ENCODE peak calls at places on chromosomes 16 and 17, in ten cellular contexts. One of them, this sample, is unnamed.
A peak's percentile ranks its signal among the peaks of the same experiment; 100 is the strongest.

GRCh38 chr16:30980434-30980833 is 4.6 kb upstream of the HSD3B7 start:
- DNase-seq in activated CD8-positive, alpha-beta memory T cell treated with anti-CD3 and anti-CD28 coated beads, Interleukin-2, amount 50 U/mL, for 48 hours: no peak
- DNase-seq in glutamatergic neuron: no peak
- DNase-seq in germinal center: no peak
- DNase-seq in iPS-NIHi11: no peak
- DNase-seq in HFFc6: no peak
- DNase-seq in lung microvascular endothelial cell: no peak
- DNase-seq in midbrain: no peak
- DNase-seq in foreskin fibroblast: no peak
- DNase-seq in endothelial cell of umbilical vein: no peak
- DNase-seq in this sample: no peak

GRCh38 chr16:89210904-89211515 is 6.5 kb upstream of the ZNF778 start:
- DNase-seq in activated CD8-positive, alpha-beta memory T cell treated with anti-CD3 and anti-CD28 coated beads, Interleukin-2, amount 50 U/mL, for 48 hours: no peak
- DNase-seq in glutamatergic neuron: peak; percentile 52
- DNase-seq in germinal center: no peak
- DNase-seq in iPS-NIHi11: no peak
- DNase-seq in HFFc6: no peak
- DNase-seq in lung microvascular endothelial cell: no peak
- DNase-seq in midbrain: no peak
- DNase-seq in foreskin fibroblast: peak; percentile 84
- DNase-seq in endothelial cell of umbilical vein: no peak
- DNase-seq in this sample: no peak

GRCh38 chr16:84582958-84583516 is 34.8 kb downstream of the COTL1 start:
- DNase-seq in activated CD8-positive, alpha-beta memory T cell treated with anti-CD3 and anti-CD28 coated beads, Interleukin-2, amount 50 U/mL, for 48 hours: no peak
- DNase-seq in glutamatergic neuron: no peak
- DNase-seq in germinal center: no peak
- DNase-seq in iPS-NIHi11: no peak
- DNase-seq in HFFc6: peak; percentile 52
- DNase-seq in lung microvascular endothelial cell: no peak
- DNase-seq in midbrain: no peak
- DNase-seq in foreskin fibroblast: peak; percentile 72
- DNase-seq in endothelial cell of umbilical vein: no peak
- DNase-seq in this sample: no peak

GRCh38 chr17:1644493-1645206 is 882 bp downstream of the SCARF1 start:
- DNase-seq in activated CD8-positive, alpha-beta memory T cell treated with anti-CD3 and anti-CD28 coated beads, Interleukin-2, amount 50 U/mL, for 48 hours: peak; percentile 71
- DNase-seq in glutamatergic neuron: no peak
- DNase-seq in germinal center: peak; percentile 39
- DNase-seq in iPS-NIHi11: no peak
- DNase-seq in HFFc6: peak; percentile 33
- DNase-seq in lung microvascular endothelial cell: peak; percentile 50
- DNase-seq in midbrain: no peak
- DNase-seq in foreskin fibroblast: peak; percentile 34
- DNase-seq in endothelial cell of umbilical vein: peak; percentile 60
- DNase-seq in this sample: no peak

GRCh38 chr17:48294193-48294909 is 135.7 kb downstream of the SKAP1 start:
- DNase-seq in activated CD8-positive, alpha-beta memory T cell treated with anti-CD3 and anti-CD28 coated beads, Interleukin-2, amount 50 U/mL, for 48 hours: no peak
- DNase-seq in glutamatergic neuron: no peak
- DNase-seq in germinal center: no peak
- DNase-seq in iPS-NIHi11: no peak
- DNase-seq in HFFc6: no peak
- DNase-seq in lung microvascular endothelial cell: no peak
- DNase-seq in midbrain: no peak
- DNase-seq in foreskin fibroblast: no peak
- DNase-seq in endothelial cell of umbilical vein: no peak
- DNase-seq in this sample: no peak

GRCh38 chr17:76716146-76716833 is 5.5 kb upstream of the MXRA7 start:
- DNase-seq in activated CD8-positive, alpha-beta memory T cell treated with anti-CD3 and anti-CD28 coated beads, Interleukin-2, amount 50 U/mL, for 48 hours: peak; percentile 74
- DNase-seq in glutamatergic neuron: no peak
- DNase-seq in germinal center: no peak
- DNase-seq in iPS-NIHi11: no peak
- DNase-seq in HFFc6: peak; percentile 99
- DNase-seq in lung microvascular endothelial cell: peak; percentile 50
- DNase-seq in midbrain: no peak
- DNase-seq in foreskin fibroblast: peak; percentile 90
- DNase-seq in endothelial cell of umbilical vein: no peak
- DNase-seq in this sample: no peak

GRCh38 chr16:27181020-27181419 is 22.3 kb upstream of the KDM8 start:
- DNase-seq in activated CD8-positive, alpha-beta memory T cell treated with anti-CD3 and anti-CD28 coated beads, Interleukin-2, amount 50 U/mL, for 48 hours: no peak
- DNase-seq in glutamatergic neuron: no peak
- DNase-seq in germinal center: no peak
- DNase-seq in iPS-NIHi11: peak; percentile 36
- DNase-seq in HFFc6: no peak
- DNase-seq in lung microvascular endothelial cell: no peak
- DNase-seq in midbrain: no peak
- DNase-seq in foreskin fibroblast: no peak
- DNase-seq in endothelial cell of umbilical vein: no peak
- DNase-seq in this sample: no peak

GRCh38 chr17:30130121-30130520 is 13.5 kb downstream of the NSRP1 start:
- DNase-seq in activated CD8-positive, alpha-beta memory T cell treated with anti-CD3 and anti-CD28 coated beads, Interleukin-2, amount 50 U/mL, for 48 hours: no peak
- DNase-seq in glutamatergic neuron: no peak
- DNase-seq in germinal center: no peak
- DNase-seq in iPS-NIHi11: no peak
- DNase-seq in HFFc6: no peak
- DNase-seq in lung microvascular endothelial cell: no peak
- DNase-seq in midbrain: no peak
- DNase-seq in foreskin fibroblast: no peak
- DNase-seq in endothelial cell of umbilical vein: no peak
- DNase-seq in this sample: no peak

GRCh38 chr17:79027274-79027924 is 3.4 kb downstream of the C1QTNF1 start:
- DNase-seq in activated CD8-positive, alpha-beta memory T cell treated with anti-CD3 and anti-CD28 coated beads, Interleukin-2, amount 50 U/mL, for 48 hours: peak; percentile 40
- DNase-seq in glutamatergic neuron: no peak
- DNase-seq in germinal center: no peak
- DNase-seq in iPS-NIHi11: no peak
- DNase-seq in HFFc6: no peak
- DNase-seq in lung microvascular endothelial cell: no peak
- DNase-seq in midbrain: no peak
- DNase-seq in foreskin fibroblast: peak; percentile 50
- DNase-seq in endothelial cell of umbilical vein: no peak
- DNase-seq in this sample: no peak

GRCh38 chr16:87918314-87918713 is 18.0 kb downstream of the CA5A start:
- DNase-seq in activated CD8-positive, alpha-beta memory T cell treated with anti-CD3 and anti-CD28 coated beads, Interleukin-2, amount 50 U/mL, for 48 hours: no peak
- DNase-seq in glutamatergic neuron: no peak
- DNase-seq in germinal center: no peak
- DNase-seq in iPS-NIHi11: no peak
- DNase-seq in HFFc6: no peak
- DNase-seq in lung microvascular endothelial cell: no peak
- DNase-seq in midbrain: peak; percentile 42
- DNase-seq in foreskin fibroblast: peak; percentile 54
- DNase-seq in endothelial cell of umbilical vein: no peak
- DNase-seq in this sample: no peak

GRCh38 chr16:19666451-19666850 is 51.6 kb downstream of the KNOP1 start:
- DNase-seq in activated CD8-positive, alpha-beta memory T cell treated with anti-CD3 and anti-CD28 coated beads, Interleukin-2, amount 50 U/mL, for 48 hours: no peak
- DNase-seq in glutamatergic neuron: no peak
- DNase-seq in germinal center: no peak
- DNase-seq in iPS-NIHi11: no peak
- DNase-seq in HFFc6: no peak
- DNase-seq in lung microvascular endothelial cell: peak; percentile 27
- DNase-seq in midbrain: peak; percentile 86
- DNase-seq in foreskin fibroblast: no peak
- DNase-seq in endothelial cell of umbilical vein: no peak
- DNase-seq in this sample: peak; percentile 75

GRCh38 chr17:81514735-81515529 is 2.3 kb upstream of the ACTG1 start:
- DNase-seq in activated CD8-positive, alpha-beta memory T cell treated with anti-CD3 and anti-CD28 coated beads, Interleukin-2, amount 50 U/mL, for 48 hours: peak; percentile 85
- DNase-seq in glutamatergic neuron: peak; percentile 75
- DNase-seq in germinal center: peak; percentile 68
- DNase-seq in iPS-NIHi11: peak; percentile 81
- DNase-seq in HFFc6: peak; percentile 60
- DNase-seq in lung microvascular endothelial cell: peak; percentile 79
- DNase-seq in midbrain: peak; percentile 30
- DNase-seq in foreskin fibroblast: peak; percentile 95
- DNase-seq in endothelial cell of umbilical vein: peak; percentile 55
- DNase-seq in this sample: peak; percentile 39

GRCh38 chr16:28093383-28093725 is 29.8 kb upstream of the GSG1L start:
- DNase-seq in activated CD8-positive, alpha-beta memory T cell treated with anti-CD3 and anti-CD28 coated beads, Interleukin-2, amount 50 U/mL, for 48 hours: no peak
- DNase-seq in glutamatergic neuron: no peak
- DNase-seq in germinal center: no peak
- DNase-seq in iPS-NIHi11: no peak
- DNase-seq in HFFc6: no peak
- DNase-seq in lung microvascular endothelial cell: no peak
- DNase-seq in midbrain: no peak
- DNase-seq in foreskin fibroblast: no peak
- DNase-seq in endothelial cell of umbilical vein: no peak
- DNase-seq in this sample: no peak

GRCh38 chr16:66551362-66551761 is 1.0 kb upstream of the CKLF start:
- DNase-seq in activated CD8-positive, alpha-beta memory T cell treated with anti-CD3 and anti-CD28 coated beads, Interleukin-2, amount 50 U/mL, for 48 hours: peak; percentile 77
- DNase-seq in glutamatergic neuron: peak; percentile 68
- DNase-seq in germinal center: peak; percentile 69
- DNase-seq in iPS-NIHi11: peak; percentile 56
- DNase-seq in HFFc6: no peak
- DNase-seq in lung microvascular endothelial cell: peak; percentile 40
- DNase-seq in midbrain: no peak
- DNase-seq in foreskin fibroblast: peak; percentile 50
- DNase-seq in endothelial cell of umbilical vein: peak; percentile 24
- DNase-seq in this sample: no peak

GRCh38 chr16:6961704-6962103 is 370.9 kb upstream of the RBFOX1 start:
- DNase-seq in activated CD8-positive, alpha-beta memory T cell treated with anti-CD3 and anti-CD28 coated beads, Interleukin-2, amount 50 U/mL, for 48 hours: no peak
- DNase-seq in glutamatergic neuron: no peak
- DNase-seq in germinal center: no peak
- DNase-seq in iPS-NIHi11: no peak
- DNase-seq in HFFc6: no peak
- DNase-seq in lung microvascular endothelial cell: no peak
- DNase-seq in midbrain: no peak
- DNase-seq in foreskin fibroblast: no peak
- DNase-seq in endothelial cell of umbilical vein: no peak
- DNase-seq in this sample: no peak

GRCh38 chr17:45394913-45395568 is 37.6 kb downstream of the ARHGAP27 start:
- DNase-seq in activated CD8-positive, alpha-beta memory T cell treated with anti-CD3 and anti-CD28 coated beads, Interleukin-2, amount 50 U/mL, for 48 hours: peak; percentile 62
- DNase-seq in glutamatergic neuron: peak; percentile 87
- DNase-seq in germinal center: peak; percentile 69
- DNase-seq in iPS-NIHi11: peak; percentile 96
- DNase-seq in HFFc6: peak; percentile 74
- DNase-seq in lung microvascular endothelial cell: peak; percentile 91
- DNase-seq in midbrain: peak; percentile 58
- DNase-seq in foreskin fibroblast: peak; percentile 93
- DNase-seq in endothelial cell of umbilical vein: peak; percentile 78
- DNase-seq in this sample: peak; percentile 63

GRCh38 chr17:4436381-4436780 is 2.6 kb downstream of the SPNS3 start:
- DNase-seq in activated CD8-positive, alpha-beta memory T cell treated with anti-CD3 and anti-CD28 coated beads, Interleukin-2, amount 50 U/mL, for 48 hours: no peak
- DNase-seq in glutamatergic neuron: no peak
- DNase-seq in germinal center: no peak
- DNase-seq in iPS-NIHi11: no peak
- DNase-seq in HFFc6: no peak
- DNase-seq in lung microvascular endothelial cell: no peak
- DNase-seq in midbrain: no peak
- DNase-seq in foreskin fibroblast: no peak
- DNase-seq in endothelial cell of umbilical vein: no peak
- DNase-seq in this sample: no peak

GRCh38 chr17:60656499-60656898 is 21.2 kb upstream of the BCAS3 start:
- DNase-seq in activated CD8-positive, alpha-beta memory T cell treated with anti-CD3 and anti-CD28 coated beads, Interleukin-2, amount 50 U/mL, for 48 hours: no peak
- DNase-seq in glutamatergic neuron: no peak
- DNase-seq in germinal center: no peak
- DNase-seq in iPS-NIHi11: no peak
- DNase-seq in HFFc6: no peak
- DNase-seq in lung microvascular endothelial cell: no peak
- DNase-seq in midbrain: no peak
- DNase-seq in foreskin fibroblast: no peak
- DNase-seq in endothelial cell of umbilical vein: no peak
- DNase-seq in this sample: peak; percentile 23

GRCh38 chr17:79811036-79811887 is 14.4 kb upstream of the CBX8 start:
- DNase-seq in activated CD8-positive, alpha-beta memory T cell treated with anti-CD3 and anti-CD28 coated beads, Interleukin-2, amount 50 U/mL, for 48 hours: no peak
- DNase-seq in glutamatergic neuron: peak; percentile 74
- DNase-seq in germinal center: peak; percentile 74
- DNase-seq in iPS-NIHi11: no peak
- DNase-seq in HFFc6: no peak
- DNase-seq in lung microvascular endothelial cell: peak; percentile 68
- DNase-seq in midbrain: peak; percentile 23
- DNase-seq in foreskin fibroblast: peak; percentile 46
- DNase-seq in endothelial cell of umbilical vein: peak; percentile 33
- DNase-seq in this sample: no peak

GRCh38 chr17:21019976-21020575 is 22.7 kb downstream of the USP22 start:
- DNase-seq in activated CD8-positive, alpha-beta memory T cell treated with anti-CD3 and anti-CD28 coated beads, Interleukin-2, amount 50 U/mL, for 48 hours: no peak
- DNase-seq in glutamatergic neuron: peak; percentile 65
- DNase-seq in germinal center: no peak
- DNase-seq in iPS-NIHi11: peak; percentile 53
- DNase-seq in HFFc6: peak; percentile 35
- DNase-seq in lung microvascular endothelial cell: peak; percentile 46
- DNase-seq in midbrain: peak; percentile 63
- DNase-seq in foreskin fibroblast: peak; percentile 56
- DNase-seq in endothelial cell of umbilical vein: no peak
- DNase-seq in this sample: peak; percentile 78

GRCh38 chr17:4587803-4588202 is 3.5 kb downstream of the SMTNL2 start:
- DNase-seq in activated CD8-positive, alpha-beta memory T cell treated with anti-CD3 and anti-CD28 coated beads, Interleukin-2, amount 50 U/mL, for 48 hours: no peak
- DNase-seq in glutamatergic neuron: no peak
- DNase-seq in germinal center: no peak
- DNase-seq in iPS-NIHi11: no peak
- DNase-seq in HFFc6: no peak
- DNase-seq in lung microvascular endothelial cell: no peak
- DNase-seq in midbrain: no peak
- DNase-seq in foreskin fibroblast: no peak
- DNase-seq in endothelial cell of umbilical vein: no peak
- DNase-seq in this sample: no peak

GRCh38 chr16:85437161-85438052 is 175.7 kb upstream of the GSE1 start:
- DNase-seq in activated CD8-positive, alpha-beta memory T cell treated with anti-CD3 and anti-CD28 coated beads, Interleukin-2, amount 50 U/mL, for 48 hours: no peak
- DNase-seq in glutamatergic neuron: peak; percentile 70
- DNase-seq in germinal center: no peak
- DNase-seq in iPS-NIHi11: peak; percentile 65
- DNase-seq in HFFc6: no peak
- DNase-seq in lung microvascular endothelial cell: no peak
- DNase-seq in midbrain: no peak
- DNase-seq in foreskin fibroblast: peak; percentile 59
- DNase-seq in endothelial cell of umbilical vein: no peak
- DNase-seq in this sample: no peak

GRCh38 chr17:5019475-5019956 is 15.7 kb downstream of the SLC52A1 start:
- DNase-seq in activated CD8-positive, alpha-beta memory T cell treated with anti-CD3 and anti-CD28 coated beads, Interleukin-2, amount 50 U/mL, for 48 hours: no peak
- DNase-seq in glutamatergic neuron: no peak
- DNase-seq in germinal center: peak; percentile 69
- DNase-seq in iPS-NIHi11: peak; percentile 52
- DNase-seq in HFFc6: no peak
- DNase-seq in lung microvascular endothelial cell: no peak
- DNase-seq in midbrain: no peak
- DNase-seq in foreskin fibroblast: peak; percentile 41
- DNase-seq in endothelial cell of umbilical vein: no peak
- DNase-seq in this sample: peak; percentile 26

GRCh38 chr16:88303890-88304819 is 78.6 kb upstream of the ZNF469 start:
- DNase-seq in activated CD8-positive, alpha-beta memory T cell treated with anti-CD3 and anti-CD28 coated beads, Interleukin-2, amount 50 U/mL, for 48 hours: no peak
- DNase-seq in glutamatergic neuron: no peak
- DNase-seq in germinal center: no peak
- DNase-seq in iPS-NIHi11: peak; percentile 63
- DNase-seq in HFFc6: peak; percentile 93
- DNase-seq in lung microvascular endothelial cell: no peak
- DNase-seq in midbrain: no peak
- DNase-seq in foreskin fibroblast: peak; percentile 94
- DNase-seq in endothelial cell of umbilical vein: no peak
- DNase-seq in this sample: no peak

GRCh38 chr17:72614476-72614870 is 478.0 kb downstream of the SLC39A11 start:
- DNase-seq in activated CD8-positive, alpha-beta memory T cell treated with anti-CD3 and anti-CD28 coated beads, Interleukin-2, amount 50 U/mL, for 48 hours: no peak
- DNase-seq in glutamatergic neuron: no peak
- DNase-seq in germinal center: no peak
- DNase-seq in iPS-NIHi11: no peak
- DNase-seq in HFFc6: no peak
- DNase-seq in lung microvascular endothelial cell: no peak
- DNase-seq in midbrain: no peak
- DNase-seq in foreskin fibroblast: no peak
- DNase-seq in endothelial cell of umbilical vein: no peak
- DNase-seq in this sample: no peak

GRCh38 chr17:65368341-65368740 is 193.1 kb downstream of the AXIN2 start:
- DNase-seq in activated CD8-positive, alpha-beta memory T cell treated with anti-CD3 and anti-CD28 coated beads, Interleukin-2, amount 50 U/mL, for 48 hours: no peak
- DNase-seq in glutamatergic neuron: no peak
- DNase-seq in germinal center: no peak
- DNase-seq in iPS-NIHi11: no peak
- DNase-seq in HFFc6: no peak
- DNase-seq in lung microvascular endothelial cell: no peak
- DNase-seq in midbrain: no peak
- DNase-seq in foreskin fibroblast: no peak
- DNase-seq in endothelial cell of umbilical vein: no peak
- DNase-seq in this sample: no peak

GRCh38 chr16:77961811-77962210 is 60.5 kb upstream of the CLEC3A start:
- DNase-seq in activated CD8-positive, alpha-beta memory T cell treated with anti-CD3 and anti-CD28 coated beads, Interleukin-2, amount 50 U/mL, for 48 hours: no peak
- DNase-seq in glutamatergic neuron: no peak
- DNase-seq in germinal center: no peak
- DNase-seq in iPS-NIHi11: no peak
- DNase-seq in HFFc6: no peak
- DNase-seq in lung microvascular endothelial cell: no peak
- DNase-seq in midbrain: no peak
- DNase-seq in foreskin fibroblast: no peak
- DNase-seq in endothelial cell of umbilical vein: no peak
- DNase-seq in this sample: no peak

GRCh38 chr17:13030459-13031305 is 12.9 kb upstream of the ELAC2 start:
- DNase-seq in activated CD8-positive, alpha-beta memory T cell treated with anti-CD3 and anti-CD28 coated beads, Interleukin-2, amount 50 U/mL, for 48 hours: peak; percentile 69
- DNase-seq in glutamatergic neuron: peak; percentile 38
- DNase-seq in germinal center: peak; percentile 53
- DNase-seq in iPS-NIHi11: peak; percentile 59
- DNase-seq in HFFc6: peak; percentile 50
- DNase-seq in lung microvascular endothelial cell: peak; percentile 56
- DNase-seq in midbrain: peak; percentile 52
- DNase-seq in foreskin fibroblast: peak; percentile 81
- DNase-seq in endothelial cell of umbilical vein: peak; percentile 51
- DNase-seq in this sample: no peak